ENCODE peak calls at places on chromosomes 11 and 22, in ten cellular contexts. L, F, G, M, C, I, E, R, K and O are unnamed samples.

GRCh38 chr22:24284747-24285203 is 14.1 kb downstream of the SPECC1L start:
- DNase-seq in L (peak), F (peak), G (no peak), M (no peak), C (no peak), I (no peak), E (peak), R (no peak), K (no peak), O (no peak)

GRCh38 chr22:19981171-19981960 is 35.3 kb downstream of the ARVCF start:
- DNase-seq in L (no peak), F (no peak), G (peak), M (no peak), C (no peak), I (peak), E (no peak), R (no peak), K (no peak), O (no peak)

GRCh38 chr22:24006207-24006913 is 1.1 kb upstream of the GSTT4 start:
- DNase-seq in L (no peak), F (no peak), G (no peak), M (no peak), C (no peak), I (no peak), E (no peak), R (no peak), K (no peak), O (no peak)

GRCh38 chr11:62013266-62014157 is 46.1 kb upstream of the FTH1 start:
- DNase-seq in L (peak), F (peak), G (no peak), M (no peak), C (no peak), I (no peak), E (no peak), R (no peak), K (no peak), O (peak)

GRCh38 chr22:39967996-39968968 is 8.1 kb downstream of the TMA7B start:
- DNase-seq in L (no peak), F (no peak), G (peak), M (no peak), C (no peak), I (no peak), E (no peak), R (no peak), K (peak), O (no peak)

GRCh38 chr11:76752321-76753175 is 30.6 kb upstream of the TSKU start:
- DNase-seq in L (peak), F (peak), G (peak), M (no peak), C (no peak), I (peak), E (peak), R (no peak), K (peak), O (peak)

GRCh38 chr22:24977370-24978230 is 25.1 kb downstream of the KIAA1671 start:
- DNase-seq in L (no peak), F (no peak), G (peak), M (no peak), C (no peak), I (peak), E (peak), R (no peak), K (peak), O (no peak)

GRCh38 chr11:10305262-10305963 is 540 bp downstream of the ADM start:
- DNase-seq in L (peak), F (no peak), G (peak), M (peak), C (no peak), I (peak), E (peak), R (no peak), K (peak), O (peak)

GRCh38 chr11:110582728-110583432 is 129.4 kb downstream of the ARHGAP20 start:
- DNase-seq in L (no peak), F (no peak), G (no peak), M (no peak), C (no peak), I (no peak), E (no peak), R (no peak), K (no peak), O (no peak)